ENCODE peak calls at places on chromosomes 1 and 21, in seven cellular contexts. H is IMR-90, R is neuronal stem cell, L is mesendoderm, G is H9, Z is mesenchymal stem cell, X is H1. E is an unnamed sample.
A peak's percentile ranks its signal among the peaks of the same experiment; 100 is the strongest.

GRCh38 chr1:153404768-153405167 is 11.6 kb upstream of the S100A7A start:
- DNase-seq in H (no peak), R (no peak), L (peak; percentile 54), G (peak; percentile 73), Z (no peak), X (peak; percentile 19), E (peak; percentile 78)

GRCh38 chr1:85597709-85598108 is 17.1 kb downstream of the CCN1 start:
- DNase-seq in H (no peak), R (no peak), L (no peak), G (no peak), Z (no peak), X (no peak), E (no peak)

GRCh38 chr1:227330709-227331108 is 12.4 kb upstream of the CDC42BPA start:
- DNase-seq in H (peak; percentile 34), R (no peak), L (no peak), G (no peak), Z (no peak), X (no peak), E (no peak)

GRCh38 chr1:236699366-236699765 is 13.1 kb downstream of the ACTN2 start:
- DNase-seq in H (peak; percentile 1), R (no peak), L (no peak), G (no peak), Z (no peak), X (no peak), E (peak; percentile 17)

GRCh38 chr21:39807738-39808137 is 59.5 kb upstream of the PCP4 start:
- DNase-seq in H (no peak), R (no peak), L (no peak), G (no peak), Z (no peak), X (no peak), E (no peak)

GRCh38 chr1:183812686-183813569 is 8.0 kb downstream of the RGL1 start:
- DNase-seq in H (peak; percentile 83), R (no peak), L (peak; percentile 96), G (peak; percentile 61), Z (peak; percentile 83), X (no peak), E (no peak)

GRCh38 chr1:178267646-178268094 is 173.8 kb downstream of the RASAL2 start:
- DNase-seq in H (peak; percentile 40), R (no peak), L (peak; percentile 96), G (peak; percentile 75), Z (no peak), X (peak; percentile 51), E (peak; percentile 84)

GRCh38 chr1:111045033-111045722 is 81.5 kb upstream of the LRIF1 start:
- DNase-seq in H (no peak), R (no peak), L (no peak), G (no peak), Z (no peak), X (no peak), E (peak; percentile 4)

GRCh38 chr1:11701551-11701961 is 10.0 kb downstream of the DRAXIN start:
- DNase-seq in H (no peak), R (no peak), L (no peak), G (peak; percentile 30), Z (no peak), X (no peak), E (no peak)

GRCh38 chr1:154770897-154771594 is 99.0 kb downstream of the KCNN3 start:
- DNase-seq in H (no peak), R (no peak), L (no peak), G (no peak), Z (no peak), X (no peak), E (no peak)

GRCh38 chr1:58089898-58090535 is 456.5 kb downstream of the OMA1 start:
- DNase-seq in H (no peak), R (no peak), L (no peak), G (no peak), Z (no peak), X (no peak), E (no peak)

GRCh38 chr1:29597861-29598260 is 361.5 kb downstream of the PTPRU start:
- DNase-seq in H (no peak), R (no peak), L (no peak), G (no peak), Z (no peak), X (no peak), E (no peak)

GRCh38 chr1:221263831-221264767 is 384.9 kb downstream of the HLX start:
- DNase-seq in H (peak; percentile 89), R (peak; percentile 33), L (peak; percentile 88), G (peak; percentile 73), Z (peak; percentile 96), X (peak; percentile 9), E (peak; percentile 92)

GRCh38 chr1:187491082-187491720 is 662.5 kb downstream of the PLA2G4A start:
- DNase-seq in H (peak; percentile 98), R (no peak), L (no peak), G (no peak), Z (peak; percentile 77), X (no peak), E (peak; percentile 83)

GRCh38 chr21:29217818-29218252 is 80.9 kb upstream of the BACH1 start:
- DNase-seq in H (peak; percentile 99), R (no peak), L (no peak), G (no peak), Z (peak; percentile 96), X (no peak), E (peak; percentile 73)

GRCh38 chr1:183267646-183268431 is 81.8 kb downstream of the LAMC2 start:
- DNase-seq in H (peak; percentile 99), R (no peak), L (no peak), G (no peak), Z (peak; percentile 75), X (no peak), E (peak; percentile 52)

GRCh38 chr1:1671365-1672119 is 12.7 kb upstream of the CDK11B start:
- DNase-seq in H (no peak), R (no peak), L (no peak), G (no peak), Z (no peak), X (no peak), E (no peak)

GRCh38 chr21:19607983-19608668 is 1204.5 kb upstream of the TMPRSS15 start:
- DNase-seq in H (no peak), R (no peak), L (peak; percentile 24), G (no peak), Z (peak; percentile 42), X (no peak), E (no peak)

GRCh38 chr1:58858344-58858673 is 74.5 kb upstream of the JUN start:
- DNase-seq in H (peak; percentile 60), R (no peak), L (no peak), G (no peak), Z (no peak), X (no peak), E (peak; percentile 75)

GRCh38 chr1:7172804-7173203 is 387.6 kb downstream of the CAMTA1 start:
- DNase-seq in H (no peak), R (no peak), L (no peak), G (no peak), Z (no peak), X (no peak), E (no peak)

GRCh38 chr1:173549813-173550212 is 53.1 kb downstream of the SLC9C2 start:
- DNase-seq in H (no peak), R (no peak), L (no peak), G (no peak), Z (no peak), X (no peak), E (no peak)

GRCh38 chr1:117633423-117633822 is 27.6 kb downstream of the TENT5C start:
- DNase-seq in H (no peak), R (no peak), L (no peak), G (no peak), Z (no peak), X (no peak), E (no peak)

GRCh38 chr1:42335809-42336518 is 929 bp upstream of the FOXJ3 start:
- DNase-seq in H (peak; percentile 45), R (no peak), L (peak; percentile 62), G (no peak), Z (peak; percentile 69), X (no peak), E (peak; percentile 99)

GRCh38 chr1:11571906-11572616 is 82.2 kb downstream of the FBXO2 start:
- DNase-seq in H (no peak), R (no peak), L (peak; percentile 87), G (peak; percentile 85), Z (no peak), X (peak; percentile 34), E (no peak)

GRCh38 chr1:91617242-91617837 is 116.7 kb downstream of the CDC7 start:
- DNase-seq in H (no peak), R (no peak), L (peak; percentile 72), G (peak; percentile 79), Z (no peak), X (peak; percentile 41), E (peak; percentile 63)

GRCh38 chr1:214282696-214283225 is 1.8 kb downstream of the SMYD2 start:
- DNase-seq in H (no peak), R (no peak), L (no peak), G (no peak), Z (no peak), X (no peak), E (no peak)
- H3K27ac ChIP-seq in H (no peak overlapping the region), R (no peak overlapping the region), L (no peak overlapping the region), G (no peak overlapping the region), Z (no peak overlapping the region), X (no peak overlapping the region), E (no peak overlapping the region)

DNA sequence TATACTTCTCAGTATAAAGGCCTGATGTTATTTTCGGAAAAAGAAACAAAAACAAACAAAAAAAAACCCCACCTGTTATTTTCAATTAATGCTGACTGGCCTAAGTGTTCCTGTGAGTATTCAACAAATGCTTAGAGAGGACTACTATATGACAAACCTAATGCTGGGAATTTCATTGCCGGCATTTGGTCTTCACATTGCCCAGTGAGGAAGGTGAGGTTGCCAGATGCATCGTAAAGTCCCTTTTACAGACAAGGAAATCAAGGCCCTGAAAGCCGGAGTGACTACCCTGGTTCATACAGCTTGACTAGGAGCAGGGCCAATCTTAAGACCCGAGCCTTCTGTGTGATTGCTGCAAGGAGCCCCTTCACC is 595 bp downstream of the MRPL24 start:
- DNase-seq in H (no peak), R (no peak), L (no peak), G (no peak), Z (no peak), X (no peak), E (no peak)
- H3K18ac ChIP-seq in H (no peak overlapping the region), R (no peak overlapping the region), L (no peak overlapping the region), G (peak overlapping the region; percentile 29), Z (no peak overlapping the region), X (peak overlapping the region; percentile 4), E (peak overlapping the region; percentile 0)

DNA sequence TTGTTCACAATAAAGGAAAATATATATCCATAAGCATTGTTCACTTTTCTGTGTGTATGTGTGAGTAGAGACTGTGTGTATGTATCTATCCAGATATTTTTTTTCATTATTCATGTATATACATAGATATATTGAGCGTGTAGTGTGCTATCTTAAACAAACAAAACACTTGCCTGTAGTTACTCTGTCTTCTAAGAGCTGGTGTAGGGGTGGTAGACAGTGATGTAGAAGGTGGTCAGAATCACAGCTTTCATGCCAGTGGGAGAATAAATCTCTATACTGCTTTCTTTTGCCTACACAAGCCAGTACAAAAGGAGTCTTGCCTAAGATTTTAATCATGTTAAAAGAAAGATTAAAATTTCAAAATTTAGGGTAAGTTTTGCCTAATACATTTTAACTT is 122.0 kb downstream of the UCHL5 start:
- DNase-seq in H (no peak), R (no peak), L (no peak), G (no peak), Z (no peak), X (no peak), E (no peak)
- H3K27ac ChIP-seq in H (no peak overlapping the region), R (no peak overlapping the region), L (no peak overlapping the region), G (no peak overlapping the region), Z (no peak overlapping the region), X (no peak overlapping the region), E (no peak overlapping the region)

DNA sequence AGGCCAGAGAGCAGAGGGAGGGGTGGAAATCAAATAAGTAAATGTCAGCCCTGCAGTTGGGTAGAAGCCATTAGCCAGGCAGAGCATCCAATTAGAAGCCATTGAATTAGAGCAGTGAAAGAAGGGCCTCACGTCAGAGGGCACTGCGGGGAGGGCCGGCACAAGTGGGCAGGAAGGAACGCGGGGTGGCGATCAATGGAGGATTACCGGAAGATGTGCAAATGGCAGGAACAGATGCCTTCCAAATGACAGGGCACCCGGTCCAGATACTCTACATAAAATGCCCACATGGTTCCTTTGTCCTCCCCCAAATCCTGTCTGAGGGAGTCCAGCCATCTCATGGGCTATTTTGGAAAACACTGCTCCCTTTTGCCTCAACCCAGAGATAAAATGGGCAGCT is 3.4 kb upstream of the KLHDC8A start:
- DNase-seq in H (no peak), R (peak; percentile 73), L (no peak), G (no peak), Z (no peak), X (no peak), E (no peak)
- H3K18ac ChIP-seq in H (no peak overlapping the region), R (no peak overlapping the region), L (no peak overlapping the region), G (no peak overlapping the region), Z (no peak overlapping the region), X (no peak overlapping the region), E (no peak overlapping the region)

E was measured in trophoblast cell.